ENCODE peak calls at places on chromosomes 2 and 18, in seven cellular contexts. B is esophagus squamous epithelium, L is heart left ventricle, X is endothelial cell of umbilical vein, Q is H54, P is adrenal gland, Y is A549. J is an unnamed sample.

GRCh38 chr18:75293591-75293990 is 83.0 kb downstream of the TSHZ1 start:
- DNase-seq in B (no peak), L (no peak), Q (no peak), X (no peak), P (no peak), Y (no peak), J (no peak)

GRCh38 chr2:241842620-241843211 is 16.0 kb downstream of the PDCD1 start:
- DNase-seq in P (peak), B (no peak), Y (no peak), X (no peak), L (peak), Q (no peak), J (no peak)

GRCh38 chr2:102366406-102367112 is 11.0 kb downstream of the IL18R1 start:
- DNase-seq in L (no peak), Y (no peak), P (no peak), B (no peak), X (no peak), Q (no peak), J (no peak)

GRCh38 chr18:59700535-59700967 is 3.3 kb upstream of the CCBE1 start:
- DNase-seq in X (no peak), Q (no peak), B (no peak), P (no peak), Y (no peak), L (no peak), J (no peak)

GRCh38 chr2:155815851-155816250 is 516.7 kb downstream of the NR4A2 start:
- DNase-seq in X (peak), Y (no peak), L (no peak), B (no peak), P (no peak), Q (peak), J (peak)

GRCh38 chr2:33598472-33599174 is 476 bp downstream of the FAM98A start:
- DNase-seq in B (peak), Q (peak), X (peak), L (peak), Y (peak), P (peak), J (peak)

GRCh38 chr2:3585239-3586109 is 9.4 kb upstream of the COLEC11 start:
- DNase-seq in L (peak), X (peak), B (no peak), P (peak), Y (no peak), Q (no peak), J (peak)

GRCh38 chr2:27832396-27832795 is 57.8 kb downstream of the RBKS start:
- DNase-seq in B (no peak), L (no peak), Q (no peak), Y (no peak), X (peak), P (no peak), J (no peak)

GRCh38 chr18:62558015-62558663 is 35.3 kb downstream of the ZCCHC2 start:
- DNase-seq in L (no peak), P (no peak), Y (no peak), Q (no peak), B (no peak), X (no peak), J (no peak)

GRCh38 chr2:56741601-56742102 is 557.9 kb downstream of the CCDC85A start:
- DNase-seq in Q (peak), X (peak), L (no peak), Y (peak), B (no peak), P (no peak), J (no peak)

GRCh38 chr2:201780674-201781582 is at the start of gene ALS2:
- DNase-seq in X (peak), L (peak), B (peak), P (peak), Q (peak), Y (peak), J (peak)
- TF ChIP-seq POLR2A in X (peak), L (no peak), B (peak), P (peak), Q (peak), Y (peak), J (peak)

GRCh38 chr2:159065313-159065712 is 96.9 kb downstream of the TANC1 start:
- DNase-seq in X (no peak), Y (no peak), P (no peak), Q (no peak), L (no peak), B (no peak), J (no peak)

GRCh38 chr2:159069229-159069628 is 100.8 kb downstream of the TANC1 start:
- DNase-seq in P (no peak), X (no peak), L (no peak), Q (no peak), B (no peak), Y (no peak), J (no peak)

GRCh38 chr2:159065891-159066290 is 97.5 kb downstream of the TANC1 start:
- DNase-seq in X (no peak), Y (no peak), B (no peak), Q (no peak), P (no peak), L (no peak), J (no peak)

GRCh38 chr2:159064446-159065301 is 96.2 kb downstream of the TANC1 start:
- DNase-seq in Q (no peak), B (no peak), Y (no peak), L (no peak), X (peak), P (no peak), J (no peak)

DNA sequence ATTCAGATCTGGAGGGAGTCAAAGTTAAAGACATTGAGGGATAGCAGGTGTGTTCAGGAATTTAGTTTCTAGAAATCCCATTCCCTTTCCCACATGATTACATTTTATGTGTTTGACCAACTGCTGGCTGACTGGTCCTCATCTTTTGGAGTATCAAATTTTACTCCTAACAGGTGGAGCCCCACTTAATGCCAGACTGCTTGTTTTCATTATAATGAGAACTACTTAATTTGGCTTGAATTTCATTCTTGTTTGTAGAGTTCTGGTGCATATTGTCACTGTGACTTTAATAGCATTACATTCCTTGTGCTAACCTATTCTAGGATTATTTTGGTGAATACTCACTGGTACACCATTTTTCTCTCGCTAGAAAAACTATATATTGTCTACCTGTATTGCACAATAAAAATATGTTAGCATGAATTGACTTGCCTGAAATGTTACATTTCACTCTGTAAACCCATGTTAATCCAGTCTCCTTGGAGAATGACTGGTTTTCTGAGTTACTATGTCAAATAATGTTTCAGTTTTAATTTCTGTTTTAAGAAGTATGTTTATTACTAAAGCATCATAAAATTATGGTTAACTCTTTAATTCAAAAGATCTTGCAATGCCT is 98.2 kb downstream of the TANC1 start:
- DNase-seq in B (no peak), P (no peak), Q (no peak), X (no peak), Y (no peak), L (no peak), J (no peak)
- TF ChIP-seq POLR2A in B (no peak), P (no peak), Q (no peak), X (no peak), Y (no peak), L (no peak), J (no peak)

GRCh38 chr2:96122391-96122790 is 6.0 kb upstream of the ADRA2B start:
- DNase-seq in P (no peak), Y (no peak), Q (no peak), X (no peak), L (no peak), B (no peak), J (no peak)

GRCh38 chr2:96121414-96121813 is 5.0 kb upstream of the ADRA2B start:
- DNase-seq in Q (no peak), X (no peak), B (no peak), P (no peak), L (no peak), Y (no peak), J (no peak)

GRCh38 chr2:96123936-96124335 is 7.6 kb upstream of the ADRA2B start:
- DNase-seq in L (no peak), Q (no peak), X (no peak), B (no peak), Y (no peak), P (no peak), J (no peak)

GRCh38 chr2:96124406-96125265 is 8.3 kb upstream of the ADRA2B start:
- DNase-seq in P (no peak), L (no peak), Q (no peak), X (no peak), Y (no peak), B (no peak), J (no peak)

DNA sequence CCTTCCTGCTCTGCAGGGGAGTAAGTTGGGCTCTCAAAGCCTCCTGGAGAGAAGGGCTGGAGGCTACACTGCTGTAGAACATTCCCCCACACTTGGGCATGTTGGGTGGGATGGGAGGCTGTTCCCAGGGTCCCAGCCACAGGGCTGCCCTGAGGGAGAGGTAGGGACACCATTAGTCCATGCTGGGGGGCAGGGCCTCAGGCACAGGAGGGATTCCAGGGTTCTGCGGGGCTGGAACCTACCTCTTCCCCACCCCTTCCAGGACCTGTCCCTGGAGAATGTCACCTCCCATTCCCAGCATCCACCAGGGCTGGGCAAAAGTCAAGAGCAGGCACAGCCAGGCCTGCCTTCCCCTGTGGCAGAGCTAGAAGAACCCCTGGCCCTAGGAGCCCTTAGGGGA is 6.9 kb upstream of the ADRA2B start:
- DNase-seq in L (no peak), P (no peak), X (no peak), Q (no peak), B (no peak), Y (no peak), J (no peak)
- TF ChIP-seq POLR2A in L (no peak), P (no peak), X (no peak), Q (no peak), B (no peak), Y (no peak), J (no peak)

GRCh38 chr2:160474891-160475795 is 18.5 kb downstream of the RBMS1 start:
- DNase-seq in P (no peak), L (no peak), X (no peak), B (no peak), Y (no peak), Q (no peak), J (no peak)

GRCh38 chr2:160478660-160479059 is 14.9 kb downstream of the RBMS1 start:
- DNase-seq in P (no peak), X (no peak), Y (no peak), B (no peak), Q (no peak), L (no peak), J (no peak)

GRCh38 chr2:160479269-160479668 is 14.3 kb downstream of the RBMS1 start:
- DNase-seq in B (no peak), X (no peak), Y (no peak), L (no peak), Q (no peak), P (no peak), J (no peak)

GRCh38 chr2:160474319-160474645 is 19.3 kb downstream of the RBMS1 start:
- DNase-seq in B (no peak), X (no peak), L (no peak), Y (no peak), Q (no peak), P (no peak), J (no peak)

DNA sequence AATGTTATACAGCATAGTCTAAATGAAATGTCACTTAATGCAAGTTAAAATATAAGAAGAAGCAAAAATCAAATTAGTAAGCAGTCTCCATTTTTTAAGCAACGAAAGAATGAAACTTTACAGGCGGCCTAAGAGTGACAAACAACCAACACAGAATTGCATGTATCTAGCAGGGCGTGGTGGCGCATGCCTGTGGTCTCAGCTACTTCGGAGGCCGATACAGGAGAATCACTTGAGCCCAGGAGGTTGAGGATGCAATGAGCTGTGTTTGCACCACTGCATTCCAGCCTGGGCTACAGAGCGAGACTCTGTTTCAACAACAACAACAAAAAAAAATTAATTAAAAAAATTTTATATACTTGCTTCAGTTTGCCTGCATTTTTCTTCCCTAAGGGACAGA is 16.6 kb downstream of the RBMS1 start:
- DNase-seq in B (no peak), X (no peak), Y (no peak), Q (no peak), L (no peak), P (no peak), J (no peak)
- TF ChIP-seq POLR2A in B (no peak), X (no peak), Y (no peak), Q (no peak), L (no peak), P (no peak), J (no peak)

DNA sequence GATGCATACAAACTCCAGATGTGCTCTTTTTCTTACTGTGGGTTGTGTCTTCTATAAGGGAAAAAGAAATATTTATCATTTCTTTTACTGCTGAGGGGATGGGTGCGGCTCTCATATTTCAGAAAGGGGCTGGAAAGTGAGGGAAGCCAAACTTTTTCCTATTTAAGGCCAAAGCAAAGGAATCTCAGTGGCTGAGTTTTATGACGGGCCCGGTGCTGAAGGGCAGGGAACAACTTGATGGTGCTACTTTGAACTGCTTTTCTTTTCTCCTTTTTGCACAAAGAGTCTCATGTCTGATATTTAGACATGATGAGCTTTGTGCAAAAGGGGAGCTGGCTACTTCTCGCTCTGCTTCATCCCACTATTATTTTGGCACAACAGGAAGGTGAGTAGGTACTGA is at the start of gene COL3A1:
- DNase-seq in P (no peak), B (no peak), L (peak), Y (no peak), X (peak), Q (no peak), J (no peak)
- TF ChIP-seq POLR2A in P (no peak), B (peak), L (no peak), Y (no peak), X (no peak), Q (no peak), J (no peak)

GRCh38 chr2:143128681-143129580 is at the start of gene ARHGAP15:
- DNase-seq in Q (no peak), Y (no peak), X (no peak), L (peak), P (no peak), B (peak), J (peak)
- TF ChIP-seq POLR2A in Q (no peak), Y (no peak), X (no peak), L (no peak), P (no peak), B (peak), J (peak)

J was measured in erythroblast.